ENCODE peak calls at places on chromosomes 13 and 19, in seven cellular contexts. U is cardiac muscle cell; D is testis; W is endothelial cell of umbilical vein; P is CD8-positive, alpha-beta memory T cell; L is ovary; G is MM.1S. I is an unnamed sample.

GRCh38 chr13:43838909-43839308 is 40.6 kb downstream of the CCDC122 start:
- DNase-seq in D (no peak), W (no peak), U (peak; percentile 71), P (no peak), G (no peak), L (no peak), I (no peak)

GRCh38 chr13:44263920-44264610 is 109.6 kb upstream of the SERP2 start:
- DNase-seq in U (peak; percentile 90), L (peak; percentile 84), P (no peak), D (peak; percentile 58), G (no peak), W (no peak), I (peak; percentile 75)

GRCh38 chr13:49828452-49828851 is 36.0 kb upstream of the KPNA3 start:
- DNase-seq in U (no peak), G (no peak), L (no peak), P (no peak), D (no peak), W (no peak), I (no peak)

GRCh38 chr19:6204212-6204611 is 68.7 kb downstream of the ACSBG2 start:
- DNase-seq in L (no peak), U (peak; percentile 43), W (no peak), G (no peak), D (no peak), P (no peak), I (no peak)

GRCh38 chr19:49362926-49363264 is 679 bp upstream of the TEAD2 start:
- DNase-seq in W (no peak), G (no peak), P (no peak), D (no peak), U (peak; percentile 61), L (peak; percentile 75), I (peak; percentile 83)

GRCh38 chr13:30153871-30154426 is 153.4 kb downstream of the KATNAL1 start:
- DNase-seq in D (peak; percentile 20), G (no peak), U (peak; percentile 21), L (no peak), P (no peak), W (no peak), I (no peak)

GRCh38 chr19:4531562-4532165 is 3.4 kb downstream of the PLIN5 start:
- DNase-seq in D (no peak), L (no peak), P (no peak), W (no peak), G (no peak), U (no peak), I (no peak)

GRCh38 chr13:98204546-98204945 is 27.5 kb upstream of the RNF113B start:
- DNase-seq in D (no peak), U (no peak), W (no peak), P (no peak), L (no peak), G (no peak), I (no peak)

GRCh38 chr13:50323440-50324070 is 308.3 kb downstream of the KCNRG start:
- DNase-seq in G (no peak), D (no peak), L (no peak), P (no peak), U (peak; percentile 70), W (peak; percentile 41), I (no peak)

GRCh38 chr19:56877069-56877715 is 36.7 kb upstream of the PEG3 start:
- DNase-seq in P (no peak), W (no peak), L (no peak), G (no peak), D (no peak), U (no peak), I (no peak)

GRCh38 chr13:50797081-50797480 is 46.4 kb downstream of the DLEU7 start:
- DNase-seq in D (no peak), G (no peak), W (peak; percentile 55), L (no peak), P (no peak), U (peak; percentile 31), I (no peak)

GRCh38 chr13:69198706-69199105 is 908.9 kb upstream of the ATXN8OS start:
- DNase-seq in W (no peak), U (no peak), L (no peak), G (no peak), D (no peak), P (no peak), I (no peak)

GRCh38 chr13:29679357-29680050 is 84.0 kb upstream of the SLC7A1 start:
- DNase-seq in D (peak; percentile 91), P (no peak), W (peak; percentile 87), L (peak; percentile 17), U (peak; percentile 27), G (no peak), I (peak; percentile 62)

GRCh38 chr19:57334191-57334590 is 13.9 kb downstream of the ZNF543 start:
- DNase-seq in D (peak; percentile 64), W (no peak), G (no peak), P (no peak), L (no peak), U (no peak), I (no peak)

GRCh38 chr19:46076951-46077814 is 36.4 kb upstream of the IGFL4 start:
- DNase-seq in P (no peak), W (peak; percentile 82), L (no peak), G (peak; percentile 43), U (peak; percentile 88), D (peak; percentile 78), I (no peak)

GRCh38 chr19:23810496-23810895 is 51.8 kb upstream of the ZNF681 start:
- DNase-seq in U (no peak), D (no peak), G (no peak), P (no peak), W (no peak), L (no peak), I (no peak)

GRCh38 chr19:16573925-16574324 is 1.7 kb upstream of the SLC35E1 start:
- DNase-seq in P (no peak), D (no peak), W (no peak), U (no peak), L (no peak), G (no peak), I (peak; percentile 4)
- H3K4me3 ChIP-seq in P (peak overlapping the region; percentile 2), D (no peak overlapping the region), W (no peak overlapping the region), U (peak overlapping the region; percentile 67), L (no peak overlapping the region), G (peak overlapping the region; percentile 91), I (no peak overlapping the region)

DNA sequence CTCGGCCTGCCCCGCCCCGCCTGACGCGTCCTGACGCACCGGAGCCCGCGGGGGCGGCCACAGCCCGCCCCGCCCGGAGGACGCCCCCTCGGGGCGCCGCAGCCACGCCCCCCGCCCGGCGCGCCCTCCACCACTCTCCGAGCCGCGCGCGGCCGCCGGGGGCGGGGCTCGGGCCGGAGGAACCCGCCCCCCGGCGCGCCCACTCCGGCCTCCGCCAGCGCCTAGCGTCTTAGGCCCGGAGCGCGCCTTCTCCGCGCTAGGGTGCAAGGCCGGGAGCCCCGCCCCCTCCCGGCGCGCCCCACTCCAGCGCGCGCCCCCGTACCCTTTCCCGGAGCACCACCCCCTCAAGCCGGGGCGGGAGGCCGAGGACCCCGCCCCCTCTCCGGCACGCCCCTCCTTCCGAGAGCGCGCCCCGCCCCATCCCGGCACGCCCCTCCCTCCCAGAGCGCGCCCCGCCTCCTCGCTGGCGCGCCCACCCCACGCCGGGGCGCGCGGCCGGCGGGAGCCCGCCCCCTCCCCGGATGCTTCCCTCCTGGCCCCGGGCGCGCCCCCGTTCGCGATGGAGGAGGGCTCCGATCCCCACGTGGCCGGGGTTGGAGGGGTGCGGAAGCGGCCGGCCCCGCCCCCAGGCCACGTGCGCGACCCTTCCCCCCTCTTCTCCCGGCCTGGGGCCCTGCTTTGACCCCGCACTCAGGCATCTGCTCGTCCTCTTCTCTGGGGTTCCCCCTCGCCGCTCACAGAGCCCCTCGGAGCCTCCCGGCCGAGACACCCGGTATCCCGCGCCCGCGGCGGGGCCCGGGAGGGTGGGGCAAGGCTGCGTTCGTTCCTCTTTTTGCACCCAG is 480 bp upstream of the KLF16 start:
- DNase-seq in L (peak; percentile 87), D (peak; percentile 92), W (peak; percentile 89), G (peak; percentile 97), U (peak; percentile 97), P (peak; percentile 89), I (peak; percentile 96)
- H3K27ac ChIP-seq in L (peak overlapping the region; percentile 50), D (peak overlapping the region; percentile 73), W (peak overlapping the region; percentile 65), G (peak overlapping the region; percentile 92), U (peak overlapping the region; percentile 76), P (peak overlapping the region; percentile 79), I (peak overlapping the region; percentile 49)

DNA sequence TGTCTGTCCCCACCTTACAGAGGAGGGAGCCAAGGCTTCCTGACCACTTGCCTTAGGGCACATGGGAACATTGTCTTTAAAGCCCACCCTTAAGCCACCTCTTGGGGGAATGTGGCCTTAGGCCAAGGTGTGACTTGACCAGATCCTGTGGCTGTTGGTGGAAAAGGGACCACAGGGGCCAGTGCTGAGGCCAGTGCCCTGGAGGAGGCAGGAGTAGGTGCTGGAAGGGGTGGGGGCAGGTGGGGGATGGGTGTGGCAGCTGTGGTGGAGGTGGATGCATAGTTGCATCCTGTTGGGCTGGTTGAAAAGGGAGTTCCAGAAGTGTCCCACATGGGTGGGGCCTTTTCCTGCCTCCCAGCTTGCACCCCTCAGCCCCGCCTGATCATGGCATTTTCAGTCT is 44.8 kb downstream of the DNM2 start:
- DNase-seq in W (no peak), G (no peak), D (no peak), U (no peak), P (no peak), L (no peak), I (peak; percentile 63)
- H3K4me1 ChIP-seq in W (no peaks in the 10 kb centered on the region), G (peaks cover 20% of the 10 kb centered on the region), D (peaks cover 47% of the 10 kb centered on the region), U (no peaks in the 10 kb centered on the region), P (peaks cover 65% of the 10 kb centered on the region), L (peaks cover 22% of the 10 kb centered on the region), I (peaks cover 26% of the 10 kb centered on the region)

DNA sequence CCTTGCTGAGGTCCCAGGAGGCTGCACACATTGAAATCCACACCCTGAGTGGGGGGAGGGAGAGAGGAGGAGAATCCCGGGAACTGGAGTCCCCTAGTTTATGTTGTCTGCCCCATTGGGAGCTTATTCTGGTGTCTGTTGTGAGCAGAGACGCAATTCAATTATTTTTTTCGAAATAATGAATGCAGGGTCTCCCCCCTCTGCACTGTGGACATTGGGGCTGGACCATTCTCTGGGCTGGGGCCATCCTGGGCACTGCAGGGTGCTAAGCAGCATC is 48.0 kb downstream of the GNG7 start:
- DNase-seq in U (no peak), P (no peak), W (no peak), D (no peak), L (no peak), G (no peak), I (no peak)
- H3K4me3 ChIP-seq in U (no peak overlapping the region), P (no peak overlapping the region), W (no peak overlapping the region), D (no peak overlapping the region), L (no peak overlapping the region), G (no peak overlapping the region), I (no peak overlapping the region)

GRCh38 chr19:55672418-55672817 is 2.6 kb upstream of the EPN1 start:
- DNase-seq in D (no peak), W (no peak), P (no peak), L (no peak), G (no peak), U (peak; percentile 50), I (no peak)
- H3K27ac ChIP-seq in D (no peak overlapping the region), W (no peak overlapping the region), P (no peak overlapping the region), L (no peak overlapping the region), G (no peak overlapping the region), U (peak overlapping the region; percentile 7), I (no peak overlapping the region)

DNA sequence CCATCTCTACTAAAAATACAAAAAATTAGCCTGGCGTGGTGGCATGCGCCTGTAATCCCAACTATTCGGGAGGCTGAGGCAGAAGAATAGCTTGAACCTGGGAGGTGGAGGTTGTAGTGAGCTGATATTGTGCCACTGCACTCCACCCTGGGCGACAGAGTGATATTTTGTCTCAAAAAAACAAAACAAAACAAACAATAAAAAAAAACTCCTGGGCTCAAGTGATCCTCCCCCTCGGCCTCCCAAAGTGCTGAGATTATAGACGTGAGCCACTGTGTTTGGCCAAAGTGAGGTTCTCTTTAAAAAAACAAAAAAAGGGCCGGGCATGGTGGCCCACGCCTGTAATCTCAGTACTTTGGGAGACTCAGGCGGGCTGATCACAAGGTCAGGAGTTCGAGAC is 3.8 kb upstream of the JUNB start:
- DNase-seq in P (no peak), D (no peak), W (no peak), G (no peak), U (no peak), L (no peak), I (no peak)
- H3K4me1 ChIP-seq in P (peaks cover 54% of the 10 kb centered on the region), D (peaks cover 68% of the 10 kb centered on the region), W (peaks cover 31% of the 10 kb centered on the region), G (peaks cover 28% of the 10 kb centered on the region), U (peaks cover 38% of the 10 kb centered on the region), L (peaks cover 17% of the 10 kb centered on the region), I (peaks cover 5% of the 10 kb centered on the region)